ENCODE peak calls at places on chromosomes 5 and 9, in six cellular contexts. N is foreskin keratinocyte, L is kidney epithelial cell, T is heart left ventricle, V is WTC11, Y is spleen. U is an unnamed sample.

GRCh38 chr9:99400184-99400731 is 178.2 kb downstream of the SEC61B start:
- DNase-seq in N (no peak), L (no peak), T (peak), V (no peak), Y (no peak), U (no peak)

GRCh38 chr9:73149371-73150067 is 2.1 kb upstream of the ANXA1 start:
- DNase-seq in N (peak), L (peak), T (no peak), V (no peak), Y (no peak), U (no peak)

GRCh38 chr9:136602193-136602885 is 56.5 kb upstream of the NOTCH1 start:
- DNase-seq in N (no peak), L (no peak), T (no peak), V (no peak), Y (no peak), U (no peak)

GRCh38 chr5:155616779-155617392 is 603.3 kb downstream of the KIF4B start:
- DNase-seq in N (peak), L (no peak), T (no peak), V (peak), Y (no peak), U (peak)

GRCh38 chr9:115522928-115523327 is 405.0 kb upstream of the TNC start:
- DNase-seq in N (no peak), L (no peak), T (no peak), V (no peak), Y (no peak), U (no peak)

GRCh38 chr9:89684912-89685636 is 80.3 kb downstream of the GADD45G start:
- DNase-seq in N (no peak), L (no peak), T (peak), V (no peak), Y (no peak), U (no peak)

GRCh38 chr9:126721531-126722098 is 83.2 kb upstream of the ZBTB43 start:
- DNase-seq in N (peak), L (no peak), T (no peak), V (no peak), Y (peak), U (no peak)

GRCh38 chr5:65037845-65038815 is 269.4 kb downstream of the CWC27 start:
- DNase-seq in N (no peak), L (no peak), T (peak), V (peak), Y (no peak), U (no peak)

GRCh38 chr9:104074876-104075275 is 19.2 kb upstream of the SMC2 start:
- DNase-seq in N (peak), L (peak), T (no peak), V (no peak), Y (no peak), U (no peak)

GRCh38 chr9:70435948-70436347 is 21.5 kb upstream of the KLF9 start:
- DNase-seq in N (peak), L (no peak), T (no peak), V (no peak), Y (no peak), U (no peak)

GRCh38 chr5:144195443-144195842 is 24.8 kb downstream of the KCTD16 start:
- DNase-seq in N (no peak), L (no peak), T (no peak), V (no peak), Y (no peak), U (no peak)

GRCh38 chr5:1540831-1541661 is 17.3 kb upstream of the LPCAT1 start:
- DNase-seq in N (no peak), L (no peak), T (no peak), V (no peak), Y (peak), U (no peak)

GRCh38 chr9:137312852-137313325 is 10.8 kb upstream of the NRARP start:
- DNase-seq in N (no peak), L (no peak), T (no peak), V (no peak), Y (peak), U (no peak)

GRCh38 chr5:96015709-96016108 is 54.1 kb upstream of the ELL2 start:
- DNase-seq in N (no peak), L (no peak), T (no peak), V (no peak), Y (no peak), U (no peak)

DNA sequence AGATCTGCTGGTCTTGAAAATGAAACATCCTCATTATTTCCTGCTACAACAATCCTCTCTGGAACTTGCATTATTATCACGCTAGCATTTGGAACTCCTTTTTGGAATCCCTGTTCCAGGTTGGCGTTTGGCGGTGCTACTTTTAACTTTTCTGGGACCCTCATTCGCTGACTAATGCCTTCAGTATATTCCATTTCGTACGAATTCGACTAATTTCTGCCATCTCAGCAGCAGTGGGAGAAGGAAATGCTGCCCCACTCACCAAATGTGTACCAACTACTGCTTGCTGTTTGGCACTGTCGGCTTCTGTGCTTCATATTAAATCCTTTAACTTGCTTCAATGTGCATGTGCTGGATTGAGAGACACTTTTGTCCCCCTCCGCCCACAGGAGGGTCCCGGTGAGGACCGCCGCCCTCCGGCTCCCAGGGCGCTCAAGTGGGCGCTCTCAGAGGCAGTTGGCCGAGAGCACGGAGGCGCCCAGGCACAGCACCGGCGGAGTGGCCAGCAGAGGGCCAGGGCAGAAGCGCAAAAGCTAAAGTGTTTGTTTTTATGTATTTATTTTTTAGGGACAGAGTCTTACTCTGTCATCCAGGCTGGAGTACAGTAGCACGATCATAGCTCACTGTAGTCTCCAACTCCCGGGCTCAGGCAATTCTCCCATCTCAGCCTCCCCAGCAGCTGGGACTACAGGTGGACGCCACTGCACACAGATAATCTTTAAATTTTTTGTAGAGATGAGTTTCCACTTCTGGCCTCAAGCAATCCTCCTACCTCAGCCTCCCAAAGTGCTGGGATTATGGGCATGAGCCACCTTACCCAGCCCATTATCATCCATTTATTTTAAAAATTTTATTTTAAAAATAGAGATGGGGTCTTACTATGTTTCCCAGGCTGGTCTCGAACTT is 11.9 kb downstream of the PDE6A start:
- DNase-seq in N (no peak), L (no peak), T (no peak), V (peak), Y (peak), U (peak)
- TF ChIP-seq CTCF in N (no peak), L (peak), T (peak), V (no peak), Y (no peak), U (no peak)

GRCh38 chr5:157306690-157307089 is 40.8 kb downstream of the CYFIP2 start:
- DNase-seq in N (no peak), L (no peak), T (no peak), V (no peak), Y (no peak), U (no peak)

GRCh38 chr5:157306092-157306491 is 40.2 kb downstream of the CYFIP2 start:
- DNase-seq in N (no peak), L (no peak), T (no peak), V (no peak), Y (no peak), U (no peak)

GRCh38 chr5:157309796-157310195 is 43.9 kb downstream of the CYFIP2 start:
- DNase-seq in N (no peak), L (no peak), T (no peak), V (no peak), Y (no peak), U (no peak)

GRCh38 chr5:157311595-157311994 is 45.7 kb downstream of the CYFIP2 start:
- DNase-seq in N (no peak), L (no peak), T (no peak), V (no peak), Y (no peak), U (no peak)

GRCh38 chr5:157308826-157309465 is 43.0 kb downstream of the CYFIP2 start:
- DNase-seq in N (no peak), L (no peak), T (no peak), V (no peak), Y (no peak), U (no peak)
- TF ChIP-seq CTCF in N (peak), L (no peak), T (no peak), V (no peak), Y (no peak), U (no peak)

GRCh38 chr5:111758284-111758628 is 1.3 kb upstream of the NREP start:
- DNase-seq in N (no peak), L (no peak), T (no peak), V (no peak), Y (no peak), U (no peak)

GRCh38 chr5:111755942-111756353 is 1.0 kb downstream of the NREP start:
- DNase-seq in N (no peak), L (no peak), T (no peak), V (no peak), Y (no peak), U (no peak)

GRCh38 chr5:111755264-111755941 is 1.6 kb downstream of the NREP start:
- DNase-seq in N (no peak), L (no peak), T (no peak), V (no peak), Y (no peak), U (no peak)

GRCh38 chr5:111757582-111758283 is 739 bp upstream of the NREP start:
- DNase-seq in N (peak), L (no peak), T (peak), V (peak), Y (peak), U (peak)

DNA sequence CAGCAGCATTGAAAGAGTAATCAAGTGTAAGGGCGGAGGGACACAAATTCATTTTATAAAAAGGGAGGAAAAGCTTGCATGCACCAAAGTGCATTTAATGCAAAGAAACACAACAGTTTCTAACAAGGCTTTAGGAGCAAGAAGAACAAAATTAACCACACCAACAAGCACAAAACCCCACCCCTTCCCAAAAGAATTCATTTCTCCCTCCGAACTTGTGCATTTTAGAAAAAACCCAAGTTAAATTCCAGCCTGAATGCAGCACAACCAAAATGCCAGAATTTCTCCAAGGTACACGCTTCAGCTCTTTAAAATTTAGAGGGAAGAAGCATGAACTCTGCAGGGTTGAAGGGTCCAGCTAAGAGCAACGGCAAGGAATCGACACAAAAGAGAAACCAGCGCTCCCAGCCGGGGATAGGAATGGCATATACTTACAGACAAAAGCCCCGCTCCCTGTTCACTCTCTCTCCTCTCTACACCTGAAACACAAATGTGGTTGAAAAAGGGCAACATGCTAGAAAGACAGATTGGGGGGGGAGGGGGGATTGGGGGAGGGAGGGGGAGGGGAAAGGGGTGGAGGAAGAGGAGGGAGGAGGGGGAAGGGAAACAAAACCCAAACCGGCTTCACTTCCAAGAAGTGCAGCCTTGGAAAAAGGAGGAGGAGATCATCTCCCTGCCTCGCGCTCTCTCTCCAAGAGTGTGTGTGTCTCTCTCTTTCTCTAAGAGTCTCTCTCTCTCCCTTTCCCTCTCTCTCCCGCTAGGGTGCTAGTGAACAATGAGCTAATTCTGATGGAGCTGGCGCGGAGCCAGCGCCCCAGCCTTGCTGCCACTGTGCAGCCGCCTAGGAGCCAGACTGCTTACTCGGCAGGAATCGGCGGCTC is at the start of gene NREP:
- DNase-seq in N (peak), L (peak), T (peak), V (peak), Y (peak), U (peak)
- TF ChIP-seq CTCF in N (peak), L (peak), T (peak), V (no peak), Y (peak), U (peak)

GRCh38 chr5:134554319-134555222 is 29.1 kb downstream of the JADE2 start:
- DNase-seq in N (peak), L (no peak), T (peak), V (no peak), Y (no peak), U (no peak)
- TF ChIP-seq CTCF in N (no peak), L (no peak), T (no peak), V (no peak), Y (peak), U (no peak)

GRCh38 chr5:14144586-14145355 is 1.6 kb downstream of the TRIO start:
- DNase-seq in N (peak), L (no peak), T (peak), V (peak), Y (peak), U (peak)
- TF ChIP-seq CTCF in N (peak), L (no peak), T (no peak), V (no peak), Y (no peak), U (no peak)

DNA sequence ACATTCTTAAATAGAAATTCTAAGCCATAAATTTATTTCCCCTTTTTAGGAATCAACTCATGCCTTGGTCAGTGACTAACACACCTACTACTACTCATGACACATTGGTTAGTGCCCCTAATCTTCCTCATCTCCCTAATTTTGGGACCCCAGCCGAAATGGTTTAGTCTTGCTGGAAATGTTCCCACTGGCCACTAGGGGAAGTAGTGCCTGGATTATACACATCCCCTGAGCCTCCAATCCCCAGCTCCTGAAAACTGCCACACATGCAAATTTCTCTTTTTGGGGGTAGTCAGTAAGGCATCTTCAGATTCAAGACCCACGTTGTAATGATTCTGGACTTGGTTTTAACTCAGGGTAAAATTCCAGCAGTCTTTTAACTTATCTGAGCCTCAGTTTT is 79.8 kb downstream of the HSD17B3 start:
- DNase-seq in N (no peak), L (no peak), T (no peak), V (peak), Y (no peak), U (no peak)
- TF ChIP-seq CTCF in N (peak), L (peak), T (peak), V (peak), Y (no peak), U (peak)

DNA sequence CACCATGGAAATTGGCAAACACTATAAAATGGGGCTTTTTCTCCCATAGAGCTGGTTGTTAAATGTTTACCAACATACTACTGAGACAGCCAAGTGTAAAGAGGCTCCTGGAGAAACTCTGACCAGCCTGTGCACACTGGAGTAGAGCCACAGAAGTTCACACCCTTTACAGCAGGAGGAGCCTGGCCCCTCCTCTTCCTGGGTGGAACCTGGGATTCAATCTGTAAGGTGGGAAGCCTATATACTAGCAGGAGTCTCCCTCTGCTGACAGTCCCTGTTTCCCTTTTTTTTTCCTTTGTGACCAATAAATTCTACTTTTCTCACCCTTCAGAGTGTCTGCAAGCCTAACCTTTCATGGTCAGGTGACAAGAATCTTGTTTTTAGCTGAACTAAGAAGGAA is 10.4 kb upstream of the SLC30A5 start:
- DNase-seq in N (peak), L (no peak), T (no peak), V (peak), Y (no peak), U (no peak)
- TF ChIP-seq CTCF in N (peak), L (no peak), T (no peak), V (no peak), Y (no peak), U (no peak)